ENCODE peak calls at places on chromosomes 1 and 21, in seven cellular contexts. Y, J, P, S, Z, W and H are unnamed samples.
A peak's percentile ranks its signal among the peaks of the same experiment; 100 is the strongest.

GRCh38 chr21:44618909-44619308 is 7.0 kb downstream of the KRTAP10-8 start:
- DNase-seq in Y (no peak), J (peak; percentile 74), P (peak; percentile 72), S (no peak), Z (no peak), W (no peak), H (no peak)

GRCh38 chr1:206723500-206724472 is 39.1 kb downstream of the MAPKAPK2 start:
- DNase-seq in Y (peak; percentile 90), J (no peak), P (no peak), S (no peak), Z (no peak), W (peak; percentile 74), H (no peak)

GRCh38 chr21:38175321-38175720 is 81.5 kb upstream of the KCNJ15 start:
- DNase-seq in Y (no peak), J (no peak), P (no peak), S (no peak), Z (no peak), W (no peak), H (no peak)

GRCh38 chr1:229844675-229845074 is 218.6 kb downstream of the URB2 start:
- DNase-seq in Y (no peak), J (no peak), P (no peak), S (peak; percentile 75), Z (no peak), W (no peak), H (no peak)

GRCh38 chr1:171251042-171251740 is 2.9 kb downstream of the FMO1 start:
- DNase-seq in Y (peak; percentile 28), J (peak; percentile 13), P (peak; percentile 29), S (peak; percentile 57), Z (peak; percentile 41), W (peak; percentile 79), H (no peak)

GRCh38 chr1:157113116-157113515 is 13.5 kb upstream of the ETV3L start:
- DNase-seq in Y (no peak), J (no peak), P (no peak), S (no peak), Z (no peak), W (no peak), H (peak; percentile 10)

GRCh38 chr1:30845891-30846290 is 62.7 kb downstream of the SDC3 start:
- DNase-seq in Y (no peak), J (no peak), P (no peak), S (no peak), Z (no peak), W (peak; percentile 76), H (no peak)

GRCh38 chr1:1926886-1927660 is 8.0 kb upstream of the TMEM52 start:
- DNase-seq in Y (no peak), J (no peak), P (no peak), S (no peak), Z (no peak), W (no peak), H (no peak)

GRCh38 chr21:18810136-18810535 is 406.6 kb upstream of the TMPRSS15 start:
- DNase-seq in Y (no peak), J (no peak), P (no peak), S (no peak), Z (no peak), W (peak; percentile 46), H (no peak)

GRCh38 chr1:53769780-53770179 is 30.8 kb upstream of the GLIS1 start:
- DNase-seq in Y (no peak), J (no peak), P (no peak), S (no peak), Z (no peak), W (no peak), H (no peak)

GRCh38 chr1:77360256-77360655 is 78.4 kb downstream of the AK5 start:
- DNase-seq in Y (no peak), J (no peak), P (no peak), S (no peak), Z (no peak), W (no peak), H (no peak)

GRCh38 chr1:15573477-15573876 is 11.4 kb downstream of the AGMAT start:
- DNase-seq in Y (peak; percentile 35), J (no peak), P (no peak), S (no peak), Z (no peak), W (no peak), H (no peak)

GRCh38 chr1:41408691-41409090 is 47.5 kb downstream of the FOXO6 start:
- DNase-seq in Y (no peak), J (no peak), P (no peak), S (no peak), Z (no peak), W (no peak), H (no peak)

GRCh38 chr1:12161662-12162458 is 4.9 kb upstream of the TNFRSF1B start:
- DNase-seq in Y (peak; percentile 93), J (peak; percentile 70), P (peak; percentile 81), S (no peak), Z (peak; percentile 49), W (peak; percentile 77), H (peak; percentile 85)

GRCh38 chr1:6975991-6976390 is 190.7 kb downstream of the CAMTA1 start:
- DNase-seq in Y (no peak), J (no peak), P (no peak), S (no peak), Z (no peak), W (no peak), H (no peak)

GRCh38 chr1:201116091-201116490 is 3.9 kb upstream of the CACNA1S start:
- DNase-seq in Y (no peak), J (no peak), P (no peak), S (no peak), Z (no peak), W (no peak), H (no peak)

GRCh38 chr1:59368007-59368670 is 71.2 kb downstream of the FGGY start:
- DNase-seq in Y (no peak), J (no peak), P (no peak), S (no peak), Z (no peak), W (no peak), H (no peak)

GRCh38 chr1:14724234-14724633 is 125.7 kb downstream of the KAZN start:
- DNase-seq in Y (peak; percentile 41), J (no peak), P (no peak), S (no peak), Z (no peak), W (no peak), H (no peak)

GRCh38 chr1:240399381-240399780 is 212.6 kb downstream of the GREM2 start:
- DNase-seq in Y (peak; percentile 80), J (no peak), P (no peak), S (no peak), Z (peak; percentile 59), W (no peak), H (no peak)

GRCh38 chr1:31421404-31422040 is 8.5 kb downstream of the SERINC2 start:
- DNase-seq in Y (no peak), J (no peak), P (no peak), S (no peak), Z (no peak), W (peak; percentile 86), H (no peak)

GRCh38 chr21:26118928-26119540 is 51.5 kb downstream of the APP start:
- DNase-seq in Y (no peak), J (no peak), P (no peak), S (no peak), Z (no peak), W (no peak), H (no peak)

GRCh38 chr1:150574260-150575071 is 4.9 kb downstream of the MCL1 start:
- DNase-seq in Y (no peak), J (peak; percentile 28), P (no peak), S (no peak), Z (no peak), W (no peak), H (no peak)

GRCh38 chr1:231964955-231965354 is 338.4 kb downstream of the DISC1 start:
- DNase-seq in Y (no peak), J (no peak), P (no peak), S (no peak), Z (no peak), W (no peak), H (no peak)

GRCh38 chr1:15965228-15965767 is 10.6 kb downstream of the ZBTB17 start:
- DNase-seq in Y (peak; percentile 76), J (no peak), P (no peak), S (no peak), Z (no peak), W (no peak), H (no peak)